ENCODE peak calls at places on chromosomes 6 and 20, in five cellular contexts. B is iris pigment epithelial cell, Q is fibroblast of gingiva, M is SHP77 treated with DMSO at 0.1 percent for 48 hours, V is tibial nerve. I is an unnamed sample.

GRCh38 chr6:57257911-57258541 is 35.9 kb upstream of the RAB23 start:
- DNase-seq in B (peak; percentile 83), Q (peak; percentile 74), M (no peak), V (no peak), I (peak; percentile 65)

GRCh38 chr6:11785449-11785951 is 6.9 kb upstream of the ADTRP start:
- DNase-seq in B (no peak), Q (no peak), M (no peak), V (no peak), I (no peak)

GRCh38 chr6:15246217-15247211 is 645 bp downstream of the JARID2 start:
- DNase-seq in B (no peak), Q (peak; percentile 45), M (no peak), V (no peak), I (peak; percentile 46)

GRCh38 chr6:27814665-27815424 is 97.4 kb downstream of the OR2B2 start:
- DNase-seq in B (peak; percentile 96), Q (peak; percentile 95), M (no peak), V (no peak), I (peak; percentile 97)

GRCh38 chr6:44634321-44634720 is 246.8 kb downstream of the CDC5L start:
- DNase-seq in B (no peak), Q (no peak), M (no peak), V (no peak), I (no peak)

GRCh38 chr6:99434702-99435530 is 9.8 kb upstream of the PNISR start:
- DNase-seq in B (peak; percentile 50), Q (peak; percentile 20), M (peak; percentile 7), V (no peak), I (peak; percentile 66)

GRCh38 chr6:9628819-9629218 is 786.1 kb downstream of the TFAP2A start:
- DNase-seq in B (peak; percentile 58), Q (no peak), M (no peak), V (no peak), I (peak; percentile 14)

GRCh38 chr6:118905851-118906250 is 11.9 kb downstream of the ASF1A start:
- DNase-seq in B (no peak), Q (no peak), M (no peak), V (no peak), I (no peak)

GRCh38 chr20:1813101-1813529 is 82.1 kb upstream of the SIRPA start:
- DNase-seq in B (peak; percentile 81), Q (peak; percentile 86), M (no peak), V (peak; percentile 32), I (peak; percentile 90)

GRCh38 chr6:48535569-48535968 is 424.6 kb upstream of the PTCHD4 start:
- DNase-seq in B (peak; percentile 80), Q (peak; percentile 1), M (no peak), V (no peak), I (peak; percentile 67)

GRCh38 chr20:61436674-61437279 is 184.7 kb downstream of the CDH4 start:
- DNase-seq in B (peak; percentile 30), Q (peak; percentile 31), M (no peak), V (no peak), I (peak; percentile 50)

GRCh38 chr6:130164251-130164650 is 58.5 kb downstream of the SAMD3 start:
- DNase-seq in B (no peak), Q (no peak), M (no peak), V (no peak), I (no peak)

GRCh38 chr6:42745083-42745637 is 743 bp downstream of the TBCC start:
- DNase-seq in B (peak; percentile 61), Q (peak; percentile 12), M (no peak), V (no peak), I (peak; percentile 19)